ENCODE peak calls at places on chromosomes 6 and 20, in four cellular contexts. V, D, T and U are unnamed samples.

GRCh38 chr20:23111944-23112342 is 25.8 kb upstream of the CD93 start:
- DNase-seq in V (no peak), D (no peak), T (no peak), U (no peak)

GRCh38 chr6:49423817-49424216 is 39.2 kb downstream of the MMUT start:
- DNase-seq in V (peak), D (no peak), T (no peak), U (no peak)

GRCh38 chr6:5333653-5334052 is 72.3 kb downstream of the FARS2 start:
- DNase-seq in V (no peak), D (no peak), T (no peak), U (no peak)

GRCh38 chr6:170476360-170476759 is 76.7 kb downstream of the PSMB1 start:
- DNase-seq in V (no peak), D (no peak), T (no peak), U (peak)

GRCh38 chr20:36802326-36803223 is 29.0 kb upstream of the DSN1 start:
- DNase-seq in V (no peak), D (no peak), T (no peak), U (no peak)

GRCh38 chr6:10441004-10441654 is 26.3 kb upstream of the TFAP2A start:
- DNase-seq in V (no peak), D (no peak), T (no peak), U (no peak)

GRCh38 chr6:45898941-45899682 is 116.5 kb downstream of the CLIC5 start:
- DNase-seq in V (no peak), D (no peak), T (no peak), U (no peak)

GRCh38 chr6:159217595-159218275 is 48.5 kb downstream of the FNDC1 start:
- DNase-seq in V (peak), D (no peak), T (peak), U (no peak)

GRCh38 chr20:23349338-23350006 is 1.1 kb upstream of the NXT1 start:
- DNase-seq in V (peak), D (no peak), T (no peak), U (peak)